ENCODE peak calls at places on chromosome 9, in seven cellular contexts. One of them, this sample, is unnamed.

GRCh38 chr9:98091735-98092632 is 27.0 kb downstream of the TRIM14 start:
- DNase-seq in iris pigment epithelial cell: peak; percentile 60
- DNase-seq in activated CD4-positive, alpha-beta T cell treated with anti-CD3 and anti-CD28 coated beads, Interleukin-2, amount 10 ng/mL, durations not matched to agents 7 days and 5 days: no peak
- DNase-seq in right cardiac atrium: no peak
- DNase-seq in activated T-cell treated with anti-CD3 and anti-CD28 coated beads for 1 hour: no peak
- DNase-seq in BJ: no peak
- DNase-seq in hypothalamus: no peak
- DNase-seq in this sample: no peak

GRCh38 chr9:123419091-123419490 is 63.1 kb downstream of the CRB2 start:
- DNase-seq in activated CD4-positive, alpha-beta T cell treated with anti-CD3 and anti-CD28 coated beads, Interleukin-2, amount 10 ng/mL, durations not matched to agents 7 days and 5 days: no peak
- DNase-seq in right cardiac atrium: no peak
- DNase-seq in activated T-cell treated with anti-CD3 and anti-CD28 coated beads for 1 hour: no peak
- DNase-seq in BJ: no peak
- DNase-seq in hypothalamus: no peak
- DNase-seq in iris pigment epithelial cell: no peak
- DNase-seq in this sample: no peak

GRCh38 chr9:123959787-123960186 is 29.9 kb upstream of the DENND1A start:
- DNase-seq in right cardiac atrium: no peak
- DNase-seq in iris pigment epithelial cell: no peak
- DNase-seq in hypothalamus: no peak
- DNase-seq in activated CD4-positive, alpha-beta T cell treated with anti-CD3 and anti-CD28 coated beads, Interleukin-2, amount 10 ng/mL, durations not matched to agents 7 days and 5 days: no peak
- DNase-seq in BJ: no peak
- DNase-seq in activated T-cell treated with anti-CD3 and anti-CD28 coated beads for 1 hour: no peak
- DNase-seq in this sample: no peak

GRCh38 chr9:128108784-128109709 is 18.5 kb downstream of the PTGES2 start:
- DNase-seq in iris pigment epithelial cell: no peak
- DNase-seq in BJ: no peak
- DNase-seq in hypothalamus: no peak
- DNase-seq in right cardiac atrium: peak; percentile 47
- DNase-seq in activated T-cell treated with anti-CD3 and anti-CD28 coated beads for 1 hour: no peak
- DNase-seq in activated CD4-positive, alpha-beta T cell treated with anti-CD3 and anti-CD28 coated beads, Interleukin-2, amount 10 ng/mL, durations not matched to agents 7 days and 5 days: no peak
- DNase-seq in this sample: no peak

GRCh38 chr9:112711050-112711689 is 6.7 kb downstream of the INIP start:
- DNase-seq in BJ: no peak
- DNase-seq in activated T-cell treated with anti-CD3 and anti-CD28 coated beads for 1 hour: no peak
- DNase-seq in hypothalamus: peak; percentile 17
- DNase-seq in iris pigment epithelial cell: peak; percentile 66
- DNase-seq in activated CD4-positive, alpha-beta T cell treated with anti-CD3 and anti-CD28 coated beads, Interleukin-2, amount 10 ng/mL, durations not matched to agents 7 days and 5 days: no peak
- DNase-seq in right cardiac atrium: no peak
- DNase-seq in this sample: peak; percentile 13

GRCh38 chr9:127608104-127608966 is 3.7 kb upstream of the STXBP1 start:
- DNase-seq in right cardiac atrium: peak; percentile 88
- DNase-seq in activated CD4-positive, alpha-beta T cell treated with anti-CD3 and anti-CD28 coated beads, Interleukin-2, amount 10 ng/mL, durations not matched to agents 7 days and 5 days: peak; percentile 71
- DNase-seq in activated T-cell treated with anti-CD3 and anti-CD28 coated beads for 1 hour: peak; percentile 57
- DNase-seq in iris pigment epithelial cell: peak; percentile 33
- DNase-seq in hypothalamus: peak; percentile 61
- DNase-seq in BJ: no peak
- DNase-seq in this sample: peak; percentile 74

GRCh38 chr9:86116425-86116824 is 17.1 kb upstream of the GOLM1 start:
- DNase-seq in activated T-cell treated with anti-CD3 and anti-CD28 coated beads for 1 hour: no peak
- DNase-seq in hypothalamus: peak; percentile 5
- DNase-seq in BJ: no peak
- DNase-seq in iris pigment epithelial cell: no peak
- DNase-seq in activated CD4-positive, alpha-beta T cell treated with anti-CD3 and anti-CD28 coated beads, Interleukin-2, amount 10 ng/mL, durations not matched to agents 7 days and 5 days: no peak
- DNase-seq in right cardiac atrium: no peak
- DNase-seq in this sample: no peak

GRCh38 chr9:10562581-10563343 is 50.0 kb downstream of the PTPRD start:
- DNase-seq in activated CD4-positive, alpha-beta T cell treated with anti-CD3 and anti-CD28 coated beads, Interleukin-2, amount 10 ng/mL, durations not matched to agents 7 days and 5 days: no peak
- DNase-seq in BJ: no peak
- DNase-seq in hypothalamus: no peak
- DNase-seq in activated T-cell treated with anti-CD3 and anti-CD28 coated beads for 1 hour: no peak
- DNase-seq in iris pigment epithelial cell: peak; percentile 4
- DNase-seq in right cardiac atrium: no peak
- DNase-seq in this sample: peak; percentile 88

GRCh38 chr9:86079421-86080111 is 19.8 kb downstream of the GOLM1 start:
- DNase-seq in iris pigment epithelial cell: no peak
- DNase-seq in BJ: no peak
- DNase-seq in hypothalamus: no peak
- DNase-seq in activated CD4-positive, alpha-beta T cell treated with anti-CD3 and anti-CD28 coated beads, Interleukin-2, amount 10 ng/mL, durations not matched to agents 7 days and 5 days: no peak
- DNase-seq in activated T-cell treated with anti-CD3 and anti-CD28 coated beads for 1 hour: no peak
- DNase-seq in right cardiac atrium: no peak
- DNase-seq in this sample: no peak

GRCh38 chr9:101711330-101711941 is 27.0 kb downstream of the GRIN3A start:
- DNase-seq in BJ: no peak
- DNase-seq in right cardiac atrium: no peak
- DNase-seq in activated CD4-positive, alpha-beta T cell treated with anti-CD3 and anti-CD28 coated beads, Interleukin-2, amount 10 ng/mL, durations not matched to agents 7 days and 5 days: peak; percentile 22
- DNase-seq in activated T-cell treated with anti-CD3 and anti-CD28 coated beads for 1 hour: peak; percentile 1
- DNase-seq in hypothalamus: no peak
- DNase-seq in iris pigment epithelial cell: peak; percentile 2
- DNase-seq in this sample: peak; percentile 3

GRCh38 chr9:130932220-130933069 is 6.6 kb downstream of the FIBCD1 start:
- DNase-seq in activated CD4-positive, alpha-beta T cell treated with anti-CD3 and anti-CD28 coated beads, Interleukin-2, amount 10 ng/mL, durations not matched to agents 7 days and 5 days: no peak
- DNase-seq in iris pigment epithelial cell: no peak
- DNase-seq in hypothalamus: no peak
- DNase-seq in right cardiac atrium: peak; percentile 78
- DNase-seq in BJ: no peak
- DNase-seq in activated T-cell treated with anti-CD3 and anti-CD28 coated beads for 1 hour: no peak
- DNase-seq in this sample: no peak

GRCh38 chr9:79233542-79233941 is 338.2 kb upstream of the TLE4 start:
- DNase-seq in activated T-cell treated with anti-CD3 and anti-CD28 coated beads for 1 hour: no peak
- DNase-seq in iris pigment epithelial cell: peak; percentile 75
- DNase-seq in BJ: no peak
- DNase-seq in activated CD4-positive, alpha-beta T cell treated with anti-CD3 and anti-CD28 coated beads, Interleukin-2, amount 10 ng/mL, durations not matched to agents 7 days and 5 days: no peak
- DNase-seq in hypothalamus: no peak
- DNase-seq in right cardiac atrium: no peak
- DNase-seq in this sample: peak; percentile 46

GRCh38 chr9:110626109-110626829 is 42.3 kb upstream of the MUSK start:
- DNase-seq in iris pigment epithelial cell: peak; percentile 96
- DNase-seq in activated CD4-positive, alpha-beta T cell treated with anti-CD3 and anti-CD28 coated beads, Interleukin-2, amount 10 ng/mL, durations not matched to agents 7 days and 5 days: no peak
- DNase-seq in hypothalamus: no peak
- DNase-seq in right cardiac atrium: no peak
- DNase-seq in activated T-cell treated with anti-CD3 and anti-CD28 coated beads for 1 hour: no peak
- DNase-seq in BJ: peak; percentile 59
- DNase-seq in this sample: peak; percentile 60

GRCh38 chr9:2727966-2728613 is 10.8 kb downstream of the KCNV2 start:
- DNase-seq in activated CD4-positive, alpha-beta T cell treated with anti-CD3 and anti-CD28 coated beads, Interleukin-2, amount 10 ng/mL, durations not matched to agents 7 days and 5 days: no peak
- DNase-seq in BJ: peak; percentile 26
- DNase-seq in right cardiac atrium: no peak
- DNase-seq in activated T-cell treated with anti-CD3 and anti-CD28 coated beads for 1 hour: no peak
- DNase-seq in iris pigment epithelial cell: peak; percentile 81
- DNase-seq in hypothalamus: no peak
- DNase-seq in this sample: peak; percentile 52

GRCh38 chr9:37027582-37028424 is 6.3 kb downstream of the PAX5 start:
- DNase-seq in activated CD4-positive, alpha-beta T cell treated with anti-CD3 and anti-CD28 coated beads, Interleukin-2, amount 10 ng/mL, durations not matched to agents 7 days and 5 days: peak; percentile 86
- DNase-seq in hypothalamus: peak; percentile 76
- DNase-seq in BJ: no peak
- DNase-seq in right cardiac atrium: peak; percentile 93
- DNase-seq in iris pigment epithelial cell: peak; percentile 92
- DNase-seq in activated T-cell treated with anti-CD3 and anti-CD28 coated beads for 1 hour: peak; percentile 74
- DNase-seq in this sample: peak; percentile 93

GRCh38 chr9:104766025-104766424 is 2.1 kb downstream of the NIPSNAP3B start:
- DNase-seq in iris pigment epithelial cell: no peak
- DNase-seq in right cardiac atrium: no peak
- DNase-seq in hypothalamus: no peak
- DNase-seq in activated T-cell treated with anti-CD3 and anti-CD28 coated beads for 1 hour: no peak
- DNase-seq in BJ: no peak
- DNase-seq in activated CD4-positive, alpha-beta T cell treated with anti-CD3 and anti-CD28 coated beads, Interleukin-2, amount 10 ng/mL, durations not matched to agents 7 days and 5 days: no peak
- DNase-seq in this sample: no peak

GRCh38 chr9:108099854-108100253 is 610.3 kb upstream of the KLF4 start:
- DNase-seq in right cardiac atrium: no peak
- DNase-seq in hypothalamus: no peak
- DNase-seq in BJ: no peak
- DNase-seq in activated CD4-positive, alpha-beta T cell treated with anti-CD3 and anti-CD28 coated beads, Interleukin-2, amount 10 ng/mL, durations not matched to agents 7 days and 5 days: no peak
- DNase-seq in iris pigment epithelial cell: no peak
- DNase-seq in activated T-cell treated with anti-CD3 and anti-CD28 coated beads for 1 hour: no peak
- DNase-seq in this sample: no peak

GRCh38 chr9:121707477-121708424 is 56.3 kb downstream of the DAB2IP start:
- DNase-seq in hypothalamus: no peak
- DNase-seq in iris pigment epithelial cell: no peak
- DNase-seq in BJ: no peak
- DNase-seq in activated CD4-positive, alpha-beta T cell treated with anti-CD3 and anti-CD28 coated beads, Interleukin-2, amount 10 ng/mL, durations not matched to agents 7 days and 5 days: peak; percentile 45
- DNase-seq in right cardiac atrium: no peak
- DNase-seq in activated T-cell treated with anti-CD3 and anti-CD28 coated beads for 1 hour: no peak
- DNase-seq in this sample: peak; percentile 73

GRCh38 chr9:69412741-69413150 is 87.7 kb downstream of the ENTREP1 start:
- DNase-seq in BJ: peak; percentile 1
- DNase-seq in activated CD4-positive, alpha-beta T cell treated with anti-CD3 and anti-CD28 coated beads, Interleukin-2, amount 10 ng/mL, durations not matched to agents 7 days and 5 days: no peak
- DNase-seq in iris pigment epithelial cell: peak; percentile 69
- DNase-seq in activated T-cell treated with anti-CD3 and anti-CD28 coated beads for 1 hour: no peak
- DNase-seq in hypothalamus: peak; percentile 52
- DNase-seq in right cardiac atrium: peak; percentile 88
- DNase-seq in this sample: peak; percentile 32

GRCh38 chr9:94668424-94668916 is 29.2 kb upstream of the FBP1 start:
- DNase-seq in iris pigment epithelial cell: no peak
- DNase-seq in right cardiac atrium: no peak
- DNase-seq in BJ: no peak
- DNase-seq in activated T-cell treated with anti-CD3 and anti-CD28 coated beads for 1 hour: no peak
- DNase-seq in hypothalamus: no peak
- DNase-seq in activated CD4-positive, alpha-beta T cell treated with anti-CD3 and anti-CD28 coated beads, Interleukin-2, amount 10 ng/mL, durations not matched to agents 7 days and 5 days: no peak
- DNase-seq in this sample: no peak

GRCh38 chr9:97934321-97935115 is 3.5 kb downstream of the HEMGN start:
- DNase-seq in right cardiac atrium: no peak
- DNase-seq in hypothalamus: no peak
- DNase-seq in activated T-cell treated with anti-CD3 and anti-CD28 coated beads for 1 hour: no peak
- DNase-seq in BJ: no peak
- DNase-seq in iris pigment epithelial cell: no peak
- DNase-seq in activated CD4-positive, alpha-beta T cell treated with anti-CD3 and anti-CD28 coated beads, Interleukin-2, amount 10 ng/mL, durations not matched to agents 7 days and 5 days: no peak
- DNase-seq in this sample: no peak

GRCh38 chr9:34139477-34140146 is 13.1 kb upstream of the DCAF12 start:
- DNase-seq in iris pigment epithelial cell: peak; percentile 92
- DNase-seq in activated T-cell treated with anti-CD3 and anti-CD28 coated beads for 1 hour: no peak
- DNase-seq in BJ: peak; percentile 55
- DNase-seq in right cardiac atrium: peak; percentile 77
- DNase-seq in hypothalamus: peak; percentile 21
- DNase-seq in activated CD4-positive, alpha-beta T cell treated with anti-CD3 and anti-CD28 coated beads, Interleukin-2, amount 10 ng/mL, durations not matched to agents 7 days and 5 days: no peak
- DNase-seq in this sample: peak; percentile 60

GRCh38 chr9:108953983-108954574 is 19.9 kb downstream of the ABITRAM start:
- DNase-seq in hypothalamus: no peak
- DNase-seq in right cardiac atrium: no peak
- DNase-seq in iris pigment epithelial cell: peak; percentile 68
- DNase-seq in activated CD4-positive, alpha-beta T cell treated with anti-CD3 and anti-CD28 coated beads, Interleukin-2, amount 10 ng/mL, durations not matched to agents 7 days and 5 days: no peak
- DNase-seq in BJ: peak; percentile 32
- DNase-seq in activated T-cell treated with anti-CD3 and anti-CD28 coated beads for 1 hour: no peak
- DNase-seq in this sample: peak; percentile 16

GRCh38 chr9:77679088-77679487 is 31.0 kb upstream of the GNA14 start:
- DNase-seq in iris pigment epithelial cell: no peak
- DNase-seq in hypothalamus: no peak
- DNase-seq in activated CD4-positive, alpha-beta T cell treated with anti-CD3 and anti-CD28 coated beads, Interleukin-2, amount 10 ng/mL, durations not matched to agents 7 days and 5 days: no peak
- DNase-seq in BJ: no peak
- DNase-seq in right cardiac atrium: no peak
- DNase-seq in activated T-cell treated with anti-CD3 and anti-CD28 coated beads for 1 hour: no peak
- DNase-seq in this sample: no peak

GRCh38 chr9:88732128-88732527 is 197.2 kb downstream of the NXNL2 start:
- DNase-seq in BJ: no peak
- DNase-seq in iris pigment epithelial cell: peak; percentile 96
- DNase-seq in hypothalamus: peak; percentile 31
- DNase-seq in activated T-cell treated with anti-CD3 and anti-CD28 coated beads for 1 hour: no peak
- DNase-seq in right cardiac atrium: no peak
- DNase-seq in activated CD4-positive, alpha-beta T cell treated with anti-CD3 and anti-CD28 coated beads, Interleukin-2, amount 10 ng/mL, durations not matched to agents 7 days and 5 days: no peak
- DNase-seq in this sample: no peak

GRCh38 chr9:134962998-134963364 is 45.3 kb upstream of the FCN1 start:
- DNase-seq in iris pigment epithelial cell: no peak
- DNase-seq in activated CD4-positive, alpha-beta T cell treated with anti-CD3 and anti-CD28 coated beads, Interleukin-2, amount 10 ng/mL, durations not matched to agents 7 days and 5 days: no peak
- DNase-seq in activated T-cell treated with anti-CD3 and anti-CD28 coated beads for 1 hour: no peak
- DNase-seq in hypothalamus: no peak
- DNase-seq in right cardiac atrium: peak; percentile 17
- DNase-seq in BJ: no peak
- DNase-seq in this sample: no peak

GRCh38 chr9:92656537-92656925 is 13.4 kb downstream of the IPPK start:
- DNase-seq in iris pigment epithelial cell: no peak
- DNase-seq in activated T-cell treated with anti-CD3 and anti-CD28 coated beads for 1 hour: no peak
- DNase-seq in activated CD4-positive, alpha-beta T cell treated with anti-CD3 and anti-CD28 coated beads, Interleukin-2, amount 10 ng/mL, durations not matched to agents 7 days and 5 days: no peak
- DNase-seq in BJ: no peak
- DNase-seq in right cardiac atrium: no peak
- DNase-seq in hypothalamus: no peak
- DNase-seq in this sample: no peak

GRCh38 chr9:99690573-99690972 is 131.1 kb upstream of the NR4A3 start:
- DNase-seq in BJ: no peak
- DNase-seq in right cardiac atrium: peak; percentile 67
- DNase-seq in iris pigment epithelial cell: no peak
- DNase-seq in hypothalamus: peak; percentile 73
- DNase-seq in activated T-cell treated with anti-CD3 and anti-CD28 coated beads for 1 hour: no peak
- DNase-seq in activated CD4-positive, alpha-beta T cell treated with anti-CD3 and anti-CD28 coated beads, Interleukin-2, amount 10 ng/mL, durations not matched to agents 7 days and 5 days: no peak
- DNase-seq in this sample: no peak

GRCh38 chr9:33249983-33250382 is 10.0 kb downstream of the SPINK4 start:
- DNase-seq in BJ: no peak
- DNase-seq in iris pigment epithelial cell: no peak
- DNase-seq in activated T-cell treated with anti-CD3 and anti-CD28 coated beads for 1 hour: no peak
- DNase-seq in activated CD4-positive, alpha-beta T cell treated with anti-CD3 and anti-CD28 coated beads, Interleukin-2, amount 10 ng/mL, durations not matched to agents 7 days and 5 days: no peak
- DNase-seq in right cardiac atrium: no peak
- DNase-seq in hypothalamus: no peak
- DNase-seq in this sample: no peak

GRCh38 chr9:23123048-23123632 is 676.5 kb downstream of the DMRTA1 start:
- DNase-seq in activated T-cell treated with anti-CD3 and anti-CD28 coated beads for 1 hour: no peak
- DNase-seq in hypothalamus: no peak
- DNase-seq in BJ: no peak
- DNase-seq in right cardiac atrium: peak; percentile 29
- DNase-seq in iris pigment epithelial cell: peak; percentile 31
- DNase-seq in activated CD4-positive, alpha-beta T cell treated with anti-CD3 and anti-CD28 coated beads, Interleukin-2, amount 10 ng/mL, durations not matched to agents 7 days and 5 days: no peak
- DNase-seq in this sample: peak; percentile 4

GRCh38 chr9:133153227-133154096 is 10.3 kb downstream of the GBGT1 start:
- DNase-seq in iris pigment epithelial cell: no peak
- DNase-seq in activated CD4-positive, alpha-beta T cell treated with anti-CD3 and anti-CD28 coated beads, Interleukin-2, amount 10 ng/mL, durations not matched to agents 7 days and 5 days: no peak
- DNase-seq in BJ: no peak
- DNase-seq in hypothalamus: no peak
- DNase-seq in activated T-cell treated with anti-CD3 and anti-CD28 coated beads for 1 hour: no peak
- DNase-seq in right cardiac atrium: peak; percentile 65
- DNase-seq in this sample: no peak

GRCh38 chr9:136297016-136297691 is 6.7 kb downstream of the CCDC187 start:
- DNase-seq in right cardiac atrium: peak; percentile 33
- DNase-seq in hypothalamus: no peak
- DNase-seq in BJ: no peak
- DNase-seq in activated CD4-positive, alpha-beta T cell treated with anti-CD3 and anti-CD28 coated beads, Interleukin-2, amount 10 ng/mL, durations not matched to agents 7 days and 5 days: no peak
- DNase-seq in activated T-cell treated with anti-CD3 and anti-CD28 coated beads for 1 hour: no peak
- DNase-seq in iris pigment epithelial cell: no peak
- DNase-seq in this sample: peak; percentile 84

GRCh38 chr9:103991698-103992097 is 102.4 kb upstream of the SMC2 start:
- DNase-seq in activated CD4-positive, alpha-beta T cell treated with anti-CD3 and anti-CD28 coated beads, Interleukin-2, amount 10 ng/mL, durations not matched to agents 7 days and 5 days: no peak
- DNase-seq in iris pigment epithelial cell: peak; percentile 76
- DNase-seq in hypothalamus: no peak
- DNase-seq in activated T-cell treated with anti-CD3 and anti-CD28 coated beads for 1 hour: no peak
- DNase-seq in right cardiac atrium: no peak
- DNase-seq in BJ: no peak
- DNase-seq in this sample: peak; percentile 21

GRCh38 chr9:124514125-124514524 is 6.9 kb upstream of the NR5A1 start:
- DNase-seq in BJ: no peak
- DNase-seq in right cardiac atrium: no peak
- DNase-seq in activated CD4-positive, alpha-beta T cell treated with anti-CD3 and anti-CD28 coated beads, Interleukin-2, amount 10 ng/mL, durations not matched to agents 7 days and 5 days: no peak
- DNase-seq in activated T-cell treated with anti-CD3 and anti-CD28 coated beads for 1 hour: no peak
- DNase-seq in hypothalamus: no peak
- DNase-seq in iris pigment epithelial cell: no peak
- DNase-seq in this sample: no peak

This sample was measured in mammary epithelial cell.